ENCODE peak calls at places on chromosomes 11 and 22, in six cellular contexts. V, C, Z, G, Q and S are unnamed samples.

GRCh38 chr22:32518848-32519247 is 44.2 kb downstream of the FBXO7 start:
- DNase-seq in V (no peak), C (no peak), Z (peak), G (no peak), Q (no peak), S (no peak)

GRCh38 chr11:62928011-62928410 is 6.8 kb upstream of the CHRM1 start:
- DNase-seq in V (no peak), C (no peak), Z (no peak), G (no peak), Q (no peak), S (no peak)

GRCh38 chr11:16226245-16226644 is 130.1 kb downstream of the SOX6 start:
- DNase-seq in V (no peak), C (no peak), Z (no peak), G (peak), Q (peak), S (peak)

GRCh38 chr11:7611411-7611810 is 61.9 kb downstream of the CYB5R2 start:
- DNase-seq in V (no peak), C (no peak), Z (no peak), G (no peak), Q (no peak), S (no peak)

GRCh38 chr11:96782632-96783031 is 392.8 kb downstream of the JRKL start:
- DNase-seq in V (no peak), C (no peak), Z (no peak), G (no peak), Q (no peak), S (no peak)

GRCh38 chr11:131534611-131535010 is 164.2 kb downstream of the NTM start:
- DNase-seq in V (no peak), C (no peak), Z (no peak), G (no peak), Q (no peak), S (no peak)

GRCh38 chr11:130620566-130620965 is 172.1 kb downstream of the ADAMTS15 start:
- DNase-seq in V (no peak), C (no peak), Z (no peak), G (no peak), Q (no peak), S (no peak)

GRCh38 chr11:74577624-74578396 is 14.6 kb upstream of the POLD3 start:
- DNase-seq in V (no peak), C (no peak), Z (no peak), G (no peak), Q (no peak), S (no peak)

GRCh38 chr11:61972796-61973602 is 5.6 kb upstream of the FTH1 start:
- DNase-seq in V (peak), C (no peak), Z (peak), G (no peak), Q (no peak), S (no peak)